ENCODE peak calls at places on chromosomes 1 and 21, in seven cellular contexts. D is NCI-H345, S is upper lobe of left lung, P is gastrocnemius medialis, V is stomach, R is osteocyte, B is hepatic stellate cell. U is an unnamed sample.

GRCh38 chr1:238345837-238346236 is 455.1 kb upstream of the ZP4 start:
- DNase-seq in D (no peak), S (no peak), P (no peak), V (no peak), R (no peak), B (no peak), U (no peak)

GRCh38 chr1:46021046-46021822 is 111.2 kb downstream of the PIK3R3 start:
- DNase-seq in D (peak; percentile 36), S (no peak), P (no peak), V (no peak), R (no peak), B (no peak), U (no peak)

GRCh38 chr1:11934295-11935039 is at the start of gene PLOD1:
- DNase-seq in D (peak; percentile 53), S (peak; percentile 93), P (peak; percentile 75), V (peak; percentile 88), R (peak; percentile 90), B (peak; percentile 94), U (peak; percentile 60)

GRCh38 chr1:40593449-40594186 is 62.2 kb downstream of the ZNF684 start:
- DNase-seq in D (no peak), S (no peak), P (no peak), V (no peak), R (no peak), B (no peak), U (no peak)

GRCh38 chr1:227214170-227214569 is 104.1 kb downstream of the CDC42BPA start:
- DNase-seq in D (no peak), S (no peak), P (no peak), V (no peak), R (no peak), B (no peak), U (no peak)

GRCh38 chr1:39694026-39694425 is 2.8 kb upstream of the HPCAL4 start:
- DNase-seq in D (no peak), S (no peak), P (peak; percentile 91), V (no peak), R (no peak), B (no peak), U (no peak)

GRCh38 chr1:113456967-113457366 is 66.7 kb downstream of the MAGI3 start:
- DNase-seq in D (no peak), S (peak; percentile 28), P (peak; percentile 27), V (peak; percentile 40), R (no peak), B (peak; percentile 66), U (no peak)

GRCh38 chr1:869499-870244 is 54.1 kb upstream of the SAMD11 start:
- DNase-seq in D (peak; percentile 55), S (peak; percentile 81), P (peak; percentile 61), V (peak; percentile 81), R (peak; percentile 90), B (peak; percentile 62), U (peak; percentile 27)

GRCh38 chr21:29055080-29055479 is 18.4 kb downstream of the CCT8 start:
- DNase-seq in D (no peak), S (no peak), P (no peak), V (no peak), R (no peak), B (no peak), U (no peak)

GRCh38 chr1:248823517-248824001 is 2.2 kb downstream of the SH3BP5L start:
- DNase-seq in D (no peak), S (peak; percentile 18), P (no peak), V (no peak), R (no peak), B (peak; percentile 71), U (no peak)

GRCh38 chr1:207981976-207982375 is 71.1 kb upstream of the CD34 start:
- DNase-seq in D (no peak), S (no peak), P (no peak), V (no peak), R (peak; percentile 44), B (no peak), U (no peak)

GRCh38 chr1:59733443-59734141 is 81.2 kb upstream of the HOOK1 start:
- DNase-seq in D (no peak), S (no peak), P (no peak), V (no peak), R (no peak), B (no peak), U (no peak)

GRCh38 chr21:29224006-29224405 is 74.7 kb upstream of the BACH1 start:
- DNase-seq in D (no peak), S (no peak), P (no peak), V (no peak), R (no peak), B (no peak), U (no peak)

GRCh38 chr1:75954594-75954993 is 22.4 kb upstream of the ASB17 start:
- DNase-seq in D (no peak), S (no peak), P (no peak), V (no peak), R (no peak), B (no peak), U (no peak)

GRCh38 chr1:196372896-196373536 is 235.2 kb downstream of the KCNT2 start:
- DNase-seq in D (peak; percentile 16), S (no peak), P (no peak), V (no peak), R (no peak), B (no peak), U (no peak)